ENCODE peak calls at places on chromosome 18, in seven cellular contexts. One of them, this sample, is unnamed.

GRCh38 chr18:11407900-11408299 is 201.5 kb upstream of the SLC35G4 start:
- DNase-seq in NCI-H774: no peak
- DNase-seq in AG04449: peak
- DNase-seq in cardiac fibroblast: peak
- DNase-seq in GM12865: no peak
- DNase-seq in kidney: no peak
- DNase-seq in WERI-Rb-1: no peak
- DNase-seq in this sample: peak

GRCh38 chr18:5556317-5556974 is 12.6 kb upstream of the EPB41L3 start:
- DNase-seq in WERI-Rb-1: peak
- DNase-seq in AG04449: no peak
- DNase-seq in GM12865: no peak
- DNase-seq in kidney: no peak
- DNase-seq in NCI-H774: no peak
- DNase-seq in cardiac fibroblast: peak
- DNase-seq in this sample: no peak

GRCh38 chr18:49094136-49094535 is 143.4 kb upstream of the SMAD7 start:
- DNase-seq in GM12865: no peak
- DNase-seq in cardiac fibroblast: peak
- DNase-seq in AG04449: no peak
- DNase-seq in WERI-Rb-1: no peak
- DNase-seq in kidney: no peak
- DNase-seq in NCI-H774: no peak
- DNase-seq in this sample: no peak

GRCh38 chr18:13300796-13301195 is 82.2 kb downstream of the LDLRAD4 start:
- DNase-seq in WERI-Rb-1: no peak
- DNase-seq in cardiac fibroblast: no peak
- DNase-seq in AG04449: no peak
- DNase-seq in NCI-H774: no peak
- DNase-seq in GM12865: no peak
- DNase-seq in kidney: no peak
- DNase-seq in this sample: no peak

GRCh38 chr18:45715212-45715780 is 8.7 kb upstream of the SLC14A1 start:
- DNase-seq in GM12865: no peak
- DNase-seq in WERI-Rb-1: no peak
- DNase-seq in AG04449: no peak
- DNase-seq in NCI-H774: no peak
- DNase-seq in kidney: no peak
- DNase-seq in cardiac fibroblast: no peak
- DNase-seq in this sample: no peak

GRCh38 chr18:39742015-39742466 is 2176.4 kb upstream of the CELF4 start:
- DNase-seq in NCI-H774: peak
- DNase-seq in AG04449: no peak
- DNase-seq in kidney: no peak
- DNase-seq in GM12865: no peak
- DNase-seq in WERI-Rb-1: no peak
- DNase-seq in cardiac fibroblast: no peak
- DNase-seq in this sample: no peak

GRCh38 chr18:28152354-28152753 is 24.6 kb downstream of the CDH2 start:
- DNase-seq in kidney: no peak
- DNase-seq in GM12865: no peak
- DNase-seq in cardiac fibroblast: no peak
- DNase-seq in AG04449: no peak
- DNase-seq in WERI-Rb-1: no peak
- DNase-seq in NCI-H774: no peak
- DNase-seq in this sample: no peak

GRCh38 chr18:63128242-63128967 is 191.2 kb downstream of the BCL2 start:
- DNase-seq in GM12865: no peak
- DNase-seq in NCI-H774: no peak
- DNase-seq in kidney: no peak
- DNase-seq in AG04449: no peak
- DNase-seq in cardiac fibroblast: no peak
- DNase-seq in WERI-Rb-1: no peak
- DNase-seq in this sample: no peak

GRCh38 chr18:21955757-21956652 is 213.4 kb upstream of the GATA6 start:
- DNase-seq in AG04449: no peak
- DNase-seq in kidney: peak
- DNase-seq in cardiac fibroblast: peak
- DNase-seq in NCI-H774: peak
- DNase-seq in GM12865: peak
- DNase-seq in WERI-Rb-1: peak
- DNase-seq in this sample: peak

GRCh38 chr18:995641-996040 is 91.0 kb downstream of the ADCYAP1 start:
- DNase-seq in GM12865: no peak
- DNase-seq in cardiac fibroblast: peak
- DNase-seq in NCI-H774: no peak
- DNase-seq in WERI-Rb-1: no peak
- DNase-seq in AG04449: peak
- DNase-seq in kidney: no peak
- DNase-seq in this sample: no peak

GRCh38 chr18:79912409-79912991 is 39.0 kb downstream of the SLC66A2 start:
- DNase-seq in cardiac fibroblast: peak
- DNase-seq in GM12865: no peak
- DNase-seq in NCI-H774: no peak
- DNase-seq in AG04449: no peak
- DNase-seq in WERI-Rb-1: no peak
- DNase-seq in kidney: peak
- DNase-seq in this sample: no peak

This sample was measured in HFF-Myc.